ENCODE peak calls at places on chromosomes 1 and 21, in nine cellular contexts. S is natural killer cell; K is activated CD4-positive, CD25-positive, alpha-beta regulatory T cell treated with anti-CD3 and anti-CD28 coated beads, Interleukin-2, amount 50 U/mL, for 72 hours; G is stimulated activated naive CD4-positive, alpha-beta T cell treated with Interleukin-2 at 50 U/mL for 16 hours; Z is right lobe of liver; D is pancreas; V is psoas muscle; C is stimulated activated CD8-positive, alpha-beta memory T cell treated with anti-CD3 and anti-CD28 coated beads, Interleukin-2, amount 100 ng/mL, for 48 hours; Q is Panc1. X is an unnamed sample.

GRCh38 chr1:156464825-156465452 is 35.6 kb downstream of the MEF2D start:
- DNase-seq in S (no peak), K (no peak), G (no peak), Z (no peak), D (no peak), V (no peak), C (no peak), Q (no peak), X (no peak)

GRCh38 chr1:20150969-20151368 is 11.8 kb downstream of the PLA2G2F start:
- DNase-seq in S (no peak), K (no peak), G (no peak), Z (peak), D (no peak), V (no peak), C (no peak), Q (no peak), X (no peak)

GRCh38 chr21:31201548-31201947 is 142.5 kb downstream of the TIAM1 start:
- DNase-seq in S (no peak), K (no peak), G (no peak), Z (no peak), D (no peak), V (peak), C (no peak), Q (no peak), X (no peak)

GRCh38 chr1:59173721-59174120 is 123.2 kb upstream of the FGGY start:
- DNase-seq in S (no peak), K (no peak), G (no peak), Z (no peak), D (no peak), V (no peak), C (no peak), Q (no peak), X (no peak)

GRCh38 chr1:180301135-180301737 is 71.2 kb downstream of the LHX4 start:
- DNase-seq in S (no peak), K (no peak), G (no peak), Z (no peak), D (no peak), V (no peak), C (no peak), Q (no peak), X (no peak)

GRCh38 chr1:203268901-203269653 is 36.2 kb upstream of the BTG2 start:
- DNase-seq in S (no peak), K (no peak), G (no peak), Z (no peak), D (no peak), V (no peak), C (no peak), Q (peak), X (peak)

GRCh38 chr21:43731476-43731875 is 12.5 kb downstream of the PDXK start:
- DNase-seq in S (no peak), K (no peak), G (no peak), Z (no peak), D (no peak), V (no peak), C (no peak), Q (no peak), X (no peak)

GRCh38 chr21:34598931-34599400 is 15.9 kb downstream of the RCAN1 start:
- DNase-seq in S (no peak), K (no peak), G (no peak), Z (no peak), D (no peak), V (no peak), C (no peak), Q (no peak), X (peak)

GRCh38 chr1:42674682-42675081 is 7.5 kb upstream of the YBX1 start:
- DNase-seq in S (no peak), K (no peak), G (no peak), Z (no peak), D (no peak), V (no peak), C (no peak), Q (no peak), X (no peak)

GRCh38 chr1:54413732-54414131 is 7.5 kb upstream of the SSBP3 start:
- DNase-seq in S (no peak), K (no peak), G (no peak), Z (no peak), D (no peak), V (no peak), C (no peak), Q (no peak), X (no peak)

GRCh38 chr1:116769561-116769977 is 15.3 kb downstream of the CD2 start:
- DNase-seq in S (no peak), K (no peak), G (peak), Z (no peak), D (no peak), V (no peak), C (no peak), Q (no peak), X (no peak)

GRCh38 chr1:199161766-199162303 is 523.0 kb downstream of the PTPRC start:
- DNase-seq in S (no peak), K (no peak), G (no peak), Z (no peak), D (no peak), V (no peak), C (no peak), Q (no peak), X (no peak)

GRCh38 chr1:167728818-167729410 is 7.1 kb downstream of the MPZL1 start:
- DNase-seq in S (no peak), K (no peak), G (no peak), Z (no peak), D (no peak), V (no peak), C (no peak), Q (no peak), X (no peak)

GRCh38 chr1:220160027-220160426 is 66.1 kb downstream of the IARS2 start:
- DNase-seq in S (no peak), K (no peak), G (no peak), Z (no peak), D (no peak), V (no peak), C (no peak), Q (no peak), X (no peak)

GRCh38 chr1:15018767-15019166 is 134.8 kb upstream of the TMEM51 start:
- DNase-seq in S (no peak), K (no peak), G (no peak), Z (no peak), D (no peak), V (no peak), C (no peak), Q (no peak), X (no peak)

GRCh38 chr1:231170875-231171274 is 9.0 kb downstream of the TRIM67 start:
- DNase-seq in S (no peak), K (no peak), G (no peak), Z (no peak), D (no peak), V (no peak), C (no peak), Q (no peak), X (no peak)

GRCh38 chr21:45026833-45027232 is 47.5 kb upstream of the ADARB1 start:
- DNase-seq in S (no peak), K (no peak), G (no peak), Z (no peak), D (no peak), V (no peak), C (no peak), Q (no peak), X (no peak)

GRCh38 chr1:47758341-47759237 is 238.6 kb downstream of the TRABD2B start:
- DNase-seq in S (no peak), K (no peak), G (no peak), Z (no peak), D (no peak), V (no peak), C (no peak), Q (no peak), X (no peak)

GRCh38 chr1:94562502-94563260 is 21.1 kb upstream of the F3 start:
- DNase-seq in S (no peak), K (no peak), G (no peak), Z (no peak), D (no peak), V (no peak), C (no peak), Q (no peak), X (no peak)

GRCh38 chr1:239125027-239125426 is 261.3 kb upstream of the CHRM3 start:
- DNase-seq in S (no peak), K (no peak), G (no peak), Z (no peak), D (no peak), V (no peak), C (no peak), Q (no peak), X (no peak)

GRCh38 chr1:59332983-59333382 is 36.1 kb downstream of the FGGY start:
- DNase-seq in S (no peak), K (no peak), G (no peak), Z (no peak), D (no peak), V (no peak), C (no peak), Q (peak), X (no peak)

GRCh38 chr1:30715216-30715615 is 8.2 kb downstream of the MATN1 start:
- DNase-seq in S (no peak), K (peak), G (no peak), Z (no peak), D (no peak), V (no peak), C (no peak), Q (no peak), X (no peak)

GRCh38 chr1:107183011-107183410 is 42.2 kb downstream of the NTNG1 start:
- DNase-seq in S (no peak), K (no peak), G (no peak), Z (no peak), D (no peak), V (no peak), C (no peak), Q (no peak), X (no peak)

GRCh38 chr1:33188572-33189275 is 6.9 kb upstream of the TRIM62 start:
- DNase-seq in S (no peak), K (no peak), G (no peak), Z (no peak), D (no peak), V (no peak), C (no peak), Q (no peak), X (no peak)

GRCh38 chr1:15075812-15076211 is 77.7 kb upstream of the TMEM51 start:
- DNase-seq in S (no peak), K (no peak), G (no peak), Z (no peak), D (no peak), V (no peak), C (no peak), Q (no peak), X (no peak)

GRCh38 chr1:58968360-58968952 is 184.6 kb upstream of the JUN start:
- DNase-seq in S (no peak), K (no peak), G (no peak), Z (peak), D (peak), V (peak), C (no peak), Q (no peak), X (no peak)

GRCh38 chr21:29080454-29080930 is 7.0 kb upstream of the CCT8 start:
- DNase-seq in S (peak), K (no peak), G (no peak), Z (no peak), D (no peak), V (no peak), C (no peak), Q (no peak), X (no peak)

GRCh38 chr1:229184066-229184465 is 86.8 kb upstream of the RAB4A start:
- DNase-seq in S (no peak), K (no peak), G (no peak), Z (no peak), D (no peak), V (no peak), C (no peak), Q (no peak), X (no peak)

GRCh38 chr1:160834945-160835565 is 27.6 kb downstream of the CD244 start:
- DNase-seq in S (peak), K (no peak), G (no peak), Z (no peak), D (no peak), V (no peak), C (no peak), Q (no peak), X (peak)

GRCh38 chr1:209652873-209653401 is 712 bp upstream of the LAMB3 start:
- DNase-seq in S (no peak), K (no peak), G (peak), Z (peak), D (peak), V (peak), C (peak), Q (no peak), X (peak)

GRCh38 chr1:12285496-12286143 is 55.8 kb downstream of the VPS13D start:
- DNase-seq in S (no peak), K (no peak), G (no peak), Z (no peak), D (no peak), V (no peak), C (no peak), Q (no peak), X (no peak)

GRCh38 chr1:90671251-90671650 is 45.9 kb downstream of the BARHL2 start:
- DNase-seq in S (no peak), K (no peak), G (no peak), Z (no peak), D (no peak), V (no peak), C (no peak), Q (no peak), X (no peak)

GRCh38 chr1:147567594-147568381 is 26.5 kb downstream of the BCL9 start:
- DNase-seq in S (no peak), K (no peak), G (no peak), Z (no peak), D (peak), V (no peak), C (no peak), Q (no peak), X (no peak)

GRCh38 chr1:71577451-71578131 is 496.8 kb upstream of the ZRANB2 start:
- DNase-seq in S (no peak), K (no peak), G (no peak), Z (no peak), D (no peak), V (no peak), C (no peak), Q (no peak), X (no peak)